ENCODE peak calls at places on chromosomes 6 and 20, in four cellular contexts. A is GM23248, W is fibroblast of lung, D is PC-9. J is an unnamed sample.

GRCh38 chr6:119322715-119323350 is 26.7 kb downstream of the MAN1A1 start:
- DNase-seq in A (no peak), W (no peak), D (no peak), J (no peak)

GRCh38 chr6:29011276-29011734 is 6.2 kb upstream of the ZNF311 start:
- DNase-seq in A (peak; percentile 87), W (peak; percentile 69), D (no peak), J (peak; percentile 60)

GRCh38 chr20:37319120-37319717 is 26.7 kb upstream of the SRC start:
- DNase-seq in A (peak; percentile 28), W (peak; percentile 94), D (no peak), J (peak; percentile 93)

GRCh38 chr6:42781546-42781810 is 374 bp upstream of the BICRAL start:
- DNase-seq in A (no peak), W (peak; percentile 38), D (no peak), J (peak; percentile 38)

GRCh38 chr20:21607971-21608735 is 94.3 kb upstream of the NKX2-2 start:
- DNase-seq in A (no peak), W (no peak), D (peak; percentile 1), J (no peak)

GRCh38 chr6:43814865-43815264 is 44.9 kb downstream of the VEGFA start:
- DNase-seq in A (no peak), W (no peak), D (no peak), J (no peak)

GRCh38 chr6:170456886-170457698 is 96.0 kb downstream of the PSMB1 start:
- DNase-seq in A (no peak), W (no peak), D (no peak), J (no peak)

GRCh38 chr6:128230267-128230989 is 290.0 kb downstream of the PTPRK start:
- DNase-seq in A (no peak), W (no peak), D (no peak), J (no peak)

GRCh38 chr6:139764498-139764986 is 390.1 kb upstream of the CITED2 start:
- DNase-seq in A (peak; percentile 98), W (peak; percentile 100), D (peak; percentile 52), J (peak; percentile 99)

GRCh38 chr20:48819813-48820648 is 7.8 kb downstream of the PREX1 start:
- DNase-seq in A (no peak), W (no peak), D (no peak), J (no peak)

GRCh38 chr6:111724505-111724904 is 118.8 kb upstream of the TRAF3IP2 start:
- DNase-seq in A (no peak), W (no peak), D (no peak), J (no peak)

GRCh38 chr6:88442731-88443130 is 276.6 kb upstream of the CNR1 start:
- DNase-seq in A (no peak), W (no peak), D (no peak), J (no peak)

GRCh38 chr20:42261766-42262165 is 643.6 kb upstream of the CHD6 start:
- DNase-seq in A (no peak), W (no peak), D (no peak), J (no peak)

GRCh38 chr6:32154514-32155161 is 697 bp downstream of the PPT2 start:
- DNase-seq in A (peak; percentile 86), W (peak; percentile 60), D (peak; percentile 74), J (peak; percentile 48)

GRCh38 chr6:34771727-34772126 is 14.4 kb downstream of the SNRPC start:
- DNase-seq in A (peak; percentile 78), W (peak; percentile 88), D (no peak), J (peak; percentile 82)

GRCh38 chr6:159217595-159218275 is 48.5 kb downstream of the FNDC1 start:
- DNase-seq in A (peak; percentile 82), W (peak; percentile 53), D (peak; percentile 7), J (peak; percentile 40)

GRCh38 chr20:23152308-23152892 is 66.3 kb upstream of the CD93 start:
- DNase-seq in A (peak; percentile 97), W (peak; percentile 72), D (no peak), J (peak; percentile 59)

GRCh38 chr20:34242879-34243278 is 1.7 kb downstream of the ASIP start:
- DNase-seq in A (no peak), W (no peak), D (no peak), J (no peak)

GRCh38 chr6:28606424-28607391 is 81.0 kb downstream of the GPX5 start:
- DNase-seq in A (peak; percentile 75), W (peak; percentile 80), D (peak; percentile 62), J (peak; percentile 70)

GRCh38 chr6:128508588-128509296 is 11.7 kb downstream of the PTPRK start:
- DNase-seq in A (peak; percentile 95), W (peak; percentile 96), D (peak; percentile 53), J (peak; percentile 96)

GRCh38 chr20:10312111-10312510 is 93.5 kb downstream of the SNAP25 start:
- DNase-seq in A (peak; percentile 42), W (peak; percentile 64), D (no peak), J (peak; percentile 55)

GRCh38 chr6:137736048-137736846 is 130.8 kb upstream of the TNFAIP3 start:
- DNase-seq in A (no peak), W (peak; percentile 43), D (no peak), J (peak; percentile 34)

GRCh38 chr20:7155282-7155681 is 387.8 kb downstream of the BMP2 start:
- DNase-seq in A (no peak), W (no peak), D (no peak), J (no peak)

GRCh38 chr6:13096084-13096483 is 232.3 kb downstream of the TBC1D7 start:
- DNase-seq in A (no peak), W (no peak), D (no peak), J (no peak)

GRCh38 chr6:14381225-14381887 is 263.8 kb downstream of the CD83 start:
- DNase-seq in A (no peak), W (no peak), D (no peak), J (no peak)

GRCh38 chr6:112268628-112269027 is 14.3 kb upstream of the LAMA4 start:
- DNase-seq in A (peak; percentile 50), W (no peak), D (no peak), J (no peak)

GRCh38 chr20:24148372-24148771 is 159.8 kb upstream of the GGTLC1 start:
- DNase-seq in A (no peak), W (peak; percentile 1), D (no peak), J (no peak)

GRCh38 chr6:42404494-42404893 is 47.2 kb downstream of the TRERF1 start:
- DNase-seq in A (peak; percentile 85), W (peak; percentile 76), D (peak; percentile 78), J (peak; percentile 65)

GRCh38 chr20:39839406-39840119 is 849.5 kb downstream of the MAFB start:
- DNase-seq in A (no peak), W (no peak), D (no peak), J (no peak)

GRCh38 chr20:385448-385847 is 4.9 kb downstream of the TRIB3 start:
- DNase-seq in A (no peak), W (no peak), D (no peak), J (no peak)

GRCh38 chr6:89385156-89385667 is 26.9 kb downstream of the RRAGD start:
- DNase-seq in A (peak; percentile 37), W (peak; percentile 72), D (no peak), J (peak; percentile 66)

GRCh38 chr20:13022401-13023170 is 13.8 kb downstream of the SPTLC3 start:
- DNase-seq in A (peak; percentile 82), W (peak; percentile 83), D (no peak), J (peak; percentile 81)

GRCh38 chr6:42368156-42368555 is 83.6 kb downstream of the TRERF1 start:
- DNase-seq in A (no peak), W (no peak), D (no peak), J (no peak)

GRCh38 chr20:56360133-56360898 is 1.5 kb downstream of the FAM210B start:
- DNase-seq in A (no peak), W (no peak), D (no peak), J (no peak)

DNA sequence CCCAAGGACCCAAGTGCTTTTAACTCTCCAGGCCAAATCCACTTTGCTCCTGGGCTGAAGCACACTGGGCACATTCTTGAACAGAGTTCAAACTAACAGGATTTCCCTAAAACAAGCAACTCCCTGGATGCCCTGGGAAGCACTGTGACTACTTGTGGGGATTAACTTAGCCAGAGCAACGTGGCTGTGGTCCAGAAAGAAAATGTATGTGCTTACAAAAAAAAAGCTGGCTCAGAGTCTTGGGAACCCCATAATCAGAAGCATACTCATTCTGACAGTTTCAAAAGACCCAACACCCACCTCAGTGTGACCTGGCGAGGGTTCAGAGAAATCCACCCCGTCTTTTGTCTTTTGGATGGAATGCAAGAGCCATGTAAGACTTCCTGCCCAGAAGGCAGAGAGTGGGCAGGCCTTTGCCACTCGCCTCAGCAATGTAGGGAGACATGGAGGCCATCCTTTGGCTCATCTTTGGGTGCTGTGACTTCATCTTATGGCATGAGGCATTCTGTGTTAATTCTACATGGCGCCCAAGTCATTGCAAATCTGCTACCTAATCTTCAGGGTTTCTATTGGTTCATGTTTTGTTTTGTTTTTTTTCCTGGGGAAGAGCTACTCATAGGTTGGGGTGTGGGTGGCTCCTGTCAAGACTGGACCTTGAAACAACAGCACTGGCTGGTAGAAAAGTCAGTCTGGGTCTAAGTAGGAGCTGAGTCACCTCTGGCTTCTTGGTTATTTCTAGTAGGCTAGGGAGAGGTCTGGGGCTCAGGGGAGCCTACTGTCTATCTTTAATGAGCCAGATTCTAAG is 248.6 kb upstream of the SUPT3H start:
- DNase-seq in A (peak; percentile 94), W (peak; percentile 90), D (peak; percentile 59), J (peak; percentile 87)
- H2AFZ ChIP-seq in A (peak overlapping the region; percentile 46), W (no peak overlapping the region), D (no peak overlapping the region), J (peak overlapping the region; percentile 47)

DNA sequence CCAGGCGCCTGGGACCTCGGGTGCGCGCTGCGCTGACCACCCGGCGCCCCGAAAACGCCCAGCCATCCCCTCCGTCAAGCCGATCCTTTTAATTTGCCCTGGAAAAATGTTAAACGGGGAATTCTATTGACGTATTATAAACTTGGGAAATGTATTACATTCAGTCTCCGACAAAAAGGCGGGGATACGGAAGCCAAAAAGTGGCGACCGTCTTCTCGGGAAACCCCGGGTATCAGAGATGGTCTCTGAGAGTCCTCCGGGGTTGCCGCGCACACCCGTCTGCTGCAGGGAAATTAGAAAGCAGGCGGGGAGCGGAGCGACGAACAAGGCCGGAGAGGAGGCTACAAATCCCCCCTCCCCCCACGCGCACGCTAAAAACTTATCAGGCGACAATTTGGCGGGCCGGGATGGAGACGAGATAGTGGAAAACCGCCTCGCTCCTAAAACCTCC is 1.5 kb downstream of the SALL4 start:
- DNase-seq in A (peak; percentile 30), W (peak; percentile 21), D (peak; percentile 20), J (no peak)
- TF ChIP-seq EZH2 in A (no peak), W (no peak), D (no peak), J (no peak)

GRCh38 chr6:141153563-141153962 is 979.2 kb upstream of the GJE1 start:
- DNase-seq in A (no peak), W (no peak), D (no peak), J (no peak)
- H2AFZ ChIP-seq in A (no peak overlapping the region), W (no peak overlapping the region), D (no peak overlapping the region), J (no peak overlapping the region)

GRCh38 chr6:135183532-135184440 is 2.7 kb downstream of the MYB start:
- DNase-seq in A (peak; percentile 28), W (peak; percentile 40), D (peak; percentile 40), J (peak; percentile 9)
- TF ChIP-seq EZH2 in A (peak; percentile 59), W (peak; percentile 7), D (no peak), J (no peak)

DNA sequence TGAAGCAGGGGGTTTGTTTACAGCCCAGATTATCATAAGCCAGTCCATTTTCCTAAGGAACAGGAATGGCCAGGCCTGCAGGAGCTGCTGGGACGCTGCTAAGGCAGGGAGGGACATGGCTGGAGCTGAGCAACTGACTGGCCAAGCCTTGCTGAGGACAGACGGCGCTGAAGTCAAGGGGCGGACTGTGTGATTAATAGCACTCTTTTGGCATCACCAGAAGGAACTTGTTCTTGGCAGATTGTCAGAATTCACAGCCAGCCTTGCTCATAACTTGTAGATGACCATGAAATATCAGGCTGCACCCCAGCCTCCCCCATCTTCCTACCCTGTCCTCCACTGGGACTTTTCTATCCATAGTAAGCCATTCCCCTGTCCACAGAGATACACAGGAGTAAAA is 218.8 kb upstream of the RNF24 start:
- DNase-seq in A (peak; percentile 81), W (peak; percentile 94), D (no peak), J (peak; percentile 92)
- H2AFZ ChIP-seq in A (no peak overlapping the region), W (no peak overlapping the region), D (no peak overlapping the region), J (no peak overlapping the region)